ENCODE peak calls at places on chromosomes 11 and 22, in nine cellular contexts. One of them, this sample, is unnamed.

GRCh38 chr11:9787981-9788521 is 124.2 kb downstream of the SWAP70 start:
- DNase-seq in astrocyte of the cerebellum: peak
- DNase-seq in heart right ventricle: no peak
- DNase-seq in PC-3: no peak
- DNase-seq in ovary: no peak
- DNase-seq in AG10803: peak
- DNase-seq in upper lobe of right lung: no peak
- DNase-seq in fibroblast of mammary gland: peak
- DNase-seq in cardiac fibroblast: peak
- DNase-seq in this sample: peak

GRCh38 chr11:12798609-12799011 is 124.4 kb downstream of the TEAD1 start:
- DNase-seq in astrocyte of the cerebellum: no peak
- DNase-seq in heart right ventricle: no peak
- DNase-seq in PC-3: no peak
- DNase-seq in ovary: no peak
- DNase-seq in AG10803: no peak
- DNase-seq in upper lobe of right lung: no peak
- DNase-seq in fibroblast of mammary gland: no peak
- DNase-seq in cardiac fibroblast: no peak
- DNase-seq in this sample: no peak

GRCh38 chr11:134037093-134037908 is 31.6 kb upstream of the JAM3 start:
- DNase-seq in astrocyte of the cerebellum: no peak
- DNase-seq in heart right ventricle: peak
- DNase-seq in PC-3: peak
- DNase-seq in ovary: peak
- DNase-seq in AG10803: peak
- DNase-seq in upper lobe of right lung: peak
- DNase-seq in fibroblast of mammary gland: peak
- DNase-seq in cardiac fibroblast: peak
- DNase-seq in this sample: no peak

GRCh38 chr11:118398797-118399564 is 2.4 kb upstream of the ATP5MG start:
- DNase-seq in astrocyte of the cerebellum: no peak
- DNase-seq in heart right ventricle: no peak
- DNase-seq in PC-3: no peak
- DNase-seq in ovary: no peak
- DNase-seq in AG10803: no peak
- DNase-seq in upper lobe of right lung: no peak
- DNase-seq in fibroblast of mammary gland: no peak
- DNase-seq in cardiac fibroblast: peak
- DNase-seq in this sample: no peak

GRCh38 chr11:92226331-92227232 is 2.0 kb downstream of the FAT3 start:
- DNase-seq in astrocyte of the cerebellum: no peak
- DNase-seq in heart right ventricle: no peak
- DNase-seq in PC-3: no peak
- DNase-seq in ovary: no peak
- DNase-seq in AG10803: peak
- DNase-seq in upper lobe of right lung: no peak
- DNase-seq in fibroblast of mammary gland: no peak
- DNase-seq in cardiac fibroblast: no peak
- DNase-seq in this sample: no peak

GRCh38 chr11:35163209-35163608 is 24.2 kb downstream of the CD44 start:
- DNase-seq in astrocyte of the cerebellum: no peak
- DNase-seq in heart right ventricle: no peak
- DNase-seq in PC-3: peak
- DNase-seq in ovary: no peak
- DNase-seq in AG10803: no peak
- DNase-seq in upper lobe of right lung: no peak
- DNase-seq in fibroblast of mammary gland: no peak
- DNase-seq in cardiac fibroblast: no peak
- DNase-seq in this sample: no peak

GRCh38 chr22:47801541-47802245 is 1039.2 kb downstream of the TBC1D22A start:
- DNase-seq in astrocyte of the cerebellum: no peak
- DNase-seq in heart right ventricle: no peak
- DNase-seq in PC-3: no peak
- DNase-seq in ovary: no peak
- DNase-seq in AG10803: no peak
- DNase-seq in upper lobe of right lung: no peak
- DNase-seq in fibroblast of mammary gland: no peak
- DNase-seq in cardiac fibroblast: no peak
- DNase-seq in this sample: no peak

GRCh38 chr11:111148116-111148515 is 97.4 kb upstream of the POU2AF2 start:
- DNase-seq in astrocyte of the cerebellum: no peak
- DNase-seq in heart right ventricle: no peak
- DNase-seq in PC-3: no peak
- DNase-seq in ovary: no peak
- DNase-seq in AG10803: no peak
- DNase-seq in upper lobe of right lung: no peak
- DNase-seq in fibroblast of mammary gland: no peak
- DNase-seq in cardiac fibroblast: peak
- DNase-seq in this sample: no peak

GRCh38 chr11:67280791-67281551 is 8.1 kb upstream of the ANKRD13D start:
- DNase-seq in astrocyte of the cerebellum: no peak
- DNase-seq in heart right ventricle: no peak
- DNase-seq in PC-3: no peak
- DNase-seq in ovary: no peak
- DNase-seq in AG10803: no peak
- DNase-seq in upper lobe of right lung: peak
- DNase-seq in fibroblast of mammary gland: no peak
- DNase-seq in cardiac fibroblast: no peak
- DNase-seq in this sample: no peak

GRCh38 chr11:66113132-66113856 is 43.2 kb downstream of the PACS1 start:
- DNase-seq in astrocyte of the cerebellum: peak
- DNase-seq in heart right ventricle: no peak
- DNase-seq in PC-3: peak
- DNase-seq in ovary: no peak
- DNase-seq in AG10803: peak
- DNase-seq in upper lobe of right lung: no peak
- DNase-seq in fibroblast of mammary gland: peak
- DNase-seq in cardiac fibroblast: peak
- DNase-seq in this sample: peak
- H3K4me3 ChIP-seq in astrocyte of the cerebellum: no peak
- H3K4me3 ChIP-seq in heart right ventricle: no peak
- H3K4me3 ChIP-seq in PC-3: peak
- H3K4me3 ChIP-seq in ovary: no peak
- H3K4me3 ChIP-seq in AG10803: no peak
- H3K4me3 ChIP-seq in upper lobe of right lung: no peak
- H3K4me3 ChIP-seq in fibroblast of mammary gland: no peak
- H3K4me3 ChIP-seq in cardiac fibroblast: no peak
- H3K4me3 ChIP-seq in this sample: no peak

GRCh38 chr11:82864268-82864667 is 36.0 kb downstream of the PRCP start:
- DNase-seq in astrocyte of the cerebellum: peak
- DNase-seq in heart right ventricle: peak
- DNase-seq in PC-3: peak
- DNase-seq in ovary: peak
- DNase-seq in AG10803: peak
- DNase-seq in upper lobe of right lung: peak
- DNase-seq in fibroblast of mammary gland: peak
- DNase-seq in cardiac fibroblast: peak
- DNase-seq in this sample: no peak
- TF ChIP-seq CTCF in astrocyte of the cerebellum: peak
- TF ChIP-seq CTCF in heart right ventricle: peak
- TF ChIP-seq CTCF in PC-3: peak
- TF ChIP-seq CTCF in ovary: no peak
- TF ChIP-seq CTCF in AG10803: peak
- TF ChIP-seq CTCF in upper lobe of right lung: peak
- TF ChIP-seq CTCF in fibroblast of mammary gland: peak
- TF ChIP-seq CTCF in cardiac fibroblast: peak
- TF ChIP-seq CTCF in this sample: peak

DNA sequence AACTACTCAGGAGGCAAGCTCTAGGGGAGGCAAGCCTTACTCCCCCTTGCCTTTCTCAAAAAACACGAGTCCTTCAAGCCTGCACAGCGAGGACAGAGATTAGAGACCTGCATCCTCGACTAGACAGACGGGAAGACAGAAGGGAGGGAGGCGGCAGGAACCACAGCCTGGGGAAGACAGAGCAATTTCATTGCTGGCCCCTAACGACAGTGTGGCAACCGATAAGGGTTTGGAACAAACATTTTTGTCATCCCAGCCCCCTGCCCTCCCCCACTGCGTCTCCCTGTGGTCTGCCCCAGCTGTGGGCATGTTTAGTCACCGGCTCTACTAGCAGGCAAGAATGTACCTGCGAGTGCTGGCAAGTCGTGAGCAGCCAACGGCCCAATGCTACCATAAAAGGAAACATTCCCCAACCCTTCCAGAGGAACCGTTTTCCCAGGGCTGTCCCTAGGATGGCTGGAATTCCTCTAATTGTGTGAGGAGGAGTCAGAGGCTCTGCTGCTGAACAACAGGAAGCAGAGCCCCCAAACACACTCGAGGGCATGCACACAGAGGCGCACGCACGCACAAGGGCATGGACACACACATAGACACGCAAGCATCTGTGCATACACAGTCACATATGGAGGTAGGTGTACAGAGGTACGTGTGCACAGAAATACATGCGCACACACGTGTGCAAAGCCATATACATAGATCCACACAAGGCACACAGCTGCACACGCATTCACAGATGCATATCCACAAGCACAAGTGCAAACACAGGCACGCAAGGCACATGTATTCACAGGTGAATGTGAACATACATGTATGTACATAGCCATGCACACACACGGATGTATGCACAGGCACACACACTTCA is 58.3 kb downstream of the MYH9 start:
- DNase-seq in astrocyte of the cerebellum: peak
- DNase-seq in heart right ventricle: peak
- DNase-seq in PC-3: peak
- DNase-seq in ovary: peak
- DNase-seq in AG10803: peak
- DNase-seq in upper lobe of right lung: no peak
- DNase-seq in fibroblast of mammary gland: peak
- DNase-seq in cardiac fibroblast: peak
- DNase-seq in this sample: peak
- H3K4me3 ChIP-seq in astrocyte of the cerebellum: no peak
- H3K4me3 ChIP-seq in heart right ventricle: no peak
- H3K4me3 ChIP-seq in PC-3: peak
- H3K4me3 ChIP-seq in ovary: no peak
- H3K4me3 ChIP-seq in AG10803: peak
- H3K4me3 ChIP-seq in upper lobe of right lung: peak
- H3K4me3 ChIP-seq in fibroblast of mammary gland: no peak
- H3K4me3 ChIP-seq in cardiac fibroblast: peak
- H3K4me3 ChIP-seq in this sample: peak

GRCh38 chr11:123765601-123766000 is 11.3 kb upstream of the OR6X1 start:
- DNase-seq in astrocyte of the cerebellum: no peak
- DNase-seq in heart right ventricle: no peak
- DNase-seq in PC-3: no peak
- DNase-seq in ovary: no peak
- DNase-seq in AG10803: no peak
- DNase-seq in upper lobe of right lung: no peak
- DNase-seq in fibroblast of mammary gland: no peak
- DNase-seq in cardiac fibroblast: no peak
- DNase-seq in this sample: no peak
- TF ChIP-seq CTCF in astrocyte of the cerebellum: no peak
- TF ChIP-seq CTCF in heart right ventricle: no peak
- TF ChIP-seq CTCF in PC-3: no peak
- TF ChIP-seq CTCF in ovary: no peak
- TF ChIP-seq CTCF in AG10803: no peak
- TF ChIP-seq CTCF in upper lobe of right lung: no peak
- TF ChIP-seq CTCF in fibroblast of mammary gland: no peak
- TF ChIP-seq CTCF in cardiac fibroblast: no peak
- TF ChIP-seq CTCF in this sample: no peak